ENCODE peak calls at places on chromosomes 16 and 17, in ten cellular contexts. One of them, this sample, is unnamed.

GRCh38 chr17:61744804-61745203 is 118.5 kb downstream of the BRIP1 start:
- DNase-seq in activated T-cell treated with anti-CD3 and anti-CD28 coated beads, Interleukin-2, amount 50 U/mL, for 1 hour: no peak
- DNase-seq in cardiac septum: no peak
- DNase-seq in NCI-H1092 treated with DMSO at 0.1 percent for 48 hours: no peak
- DNase-seq in midbrain: no peak
- DNase-seq in GM03348: no peak
- DNase-seq in stimulated activated CD8-positive, alpha-beta memory T cell treated with anti-CD3 and anti-CD28 coated beads, Interleukin-15, amount 100 ng/mL, for 1 hour: no peak
- DNase-seq in activated T-helper 2 cell treated with anti-CD3 and anti-CD28 coated beads, Interferon-gamma antibody, Interleukin-2, Interleukin-4, amounts not matched to agents 10 μg/mL and 5 μg/mL and 100 μg/mL, durations not matched to agents 14 hours and 24 hours and 36 hours: no peak
- DNase-seq in CD4-positive, alpha-beta T cell: no peak
- DNase-seq in thyroid gland: no peak
- DNase-seq in this sample: no peak

GRCh38 chr17:17698371-17698770 is 17.1 kb downstream of the RAI1 start:
- DNase-seq in activated T-cell treated with anti-CD3 and anti-CD28 coated beads, Interleukin-2, amount 50 U/mL, for 1 hour: no peak
- DNase-seq in cardiac septum: no peak
- DNase-seq in NCI-H1092 treated with DMSO at 0.1 percent for 48 hours: no peak
- DNase-seq in midbrain: no peak
- DNase-seq in GM03348: no peak
- DNase-seq in stimulated activated CD8-positive, alpha-beta memory T cell treated with anti-CD3 and anti-CD28 coated beads, Interleukin-15, amount 100 ng/mL, for 1 hour: no peak
- DNase-seq in activated T-helper 2 cell treated with anti-CD3 and anti-CD28 coated beads, Interferon-gamma antibody, Interleukin-2, Interleukin-4, amounts not matched to agents 10 μg/mL and 5 μg/mL and 100 μg/mL, durations not matched to agents 14 hours and 24 hours and 36 hours: no peak
- DNase-seq in CD4-positive, alpha-beta T cell: no peak
- DNase-seq in thyroid gland: no peak
- DNase-seq in this sample: no peak

GRCh38 chr17:68491864-68492263 is 20.4 kb upstream of the PRKAR1A start:
- DNase-seq in activated T-cell treated with anti-CD3 and anti-CD28 coated beads, Interleukin-2, amount 50 U/mL, for 1 hour: no peak
- DNase-seq in cardiac septum: no peak
- DNase-seq in NCI-H1092 treated with DMSO at 0.1 percent for 48 hours: no peak
- DNase-seq in midbrain: no peak
- DNase-seq in GM03348: no peak
- DNase-seq in stimulated activated CD8-positive, alpha-beta memory T cell treated with anti-CD3 and anti-CD28 coated beads, Interleukin-15, amount 100 ng/mL, for 1 hour: no peak
- DNase-seq in activated T-helper 2 cell treated with anti-CD3 and anti-CD28 coated beads, Interferon-gamma antibody, Interleukin-2, Interleukin-4, amounts not matched to agents 10 μg/mL and 5 μg/mL and 100 μg/mL, durations not matched to agents 14 hours and 24 hours and 36 hours: no peak
- DNase-seq in CD4-positive, alpha-beta T cell: no peak
- DNase-seq in thyroid gland: peak
- DNase-seq in this sample: no peak

GRCh38 chr16:55949518-55949917 is 74.3 kb upstream of the CES5A start:
- DNase-seq in activated T-cell treated with anti-CD3 and anti-CD28 coated beads, Interleukin-2, amount 50 U/mL, for 1 hour: no peak
- DNase-seq in cardiac septum: no peak
- DNase-seq in NCI-H1092 treated with DMSO at 0.1 percent for 48 hours: no peak
- DNase-seq in midbrain: no peak
- DNase-seq in GM03348: peak
- DNase-seq in stimulated activated CD8-positive, alpha-beta memory T cell treated with anti-CD3 and anti-CD28 coated beads, Interleukin-15, amount 100 ng/mL, for 1 hour: no peak
- DNase-seq in activated T-helper 2 cell treated with anti-CD3 and anti-CD28 coated beads, Interferon-gamma antibody, Interleukin-2, Interleukin-4, amounts not matched to agents 10 μg/mL and 5 μg/mL and 100 μg/mL, durations not matched to agents 14 hours and 24 hours and 36 hours: no peak
- DNase-seq in CD4-positive, alpha-beta T cell: no peak
- DNase-seq in thyroid gland: no peak
- DNase-seq in this sample: peak

GRCh38 chr17:40621019-40621418 is 26.6 kb downstream of the SMARCE1 start:
- DNase-seq in activated T-cell treated with anti-CD3 and anti-CD28 coated beads, Interleukin-2, amount 50 U/mL, for 1 hour: no peak
- DNase-seq in cardiac septum: no peak
- DNase-seq in NCI-H1092 treated with DMSO at 0.1 percent for 48 hours: no peak
- DNase-seq in midbrain: no peak
- DNase-seq in GM03348: no peak
- DNase-seq in stimulated activated CD8-positive, alpha-beta memory T cell treated with anti-CD3 and anti-CD28 coated beads, Interleukin-15, amount 100 ng/mL, for 1 hour: no peak
- DNase-seq in activated T-helper 2 cell treated with anti-CD3 and anti-CD28 coated beads, Interferon-gamma antibody, Interleukin-2, Interleukin-4, amounts not matched to agents 10 μg/mL and 5 μg/mL and 100 μg/mL, durations not matched to agents 14 hours and 24 hours and 36 hours: no peak
- DNase-seq in CD4-positive, alpha-beta T cell: no peak
- DNase-seq in thyroid gland: no peak
- DNase-seq in this sample: no peak

GRCh38 chr16:80283450-80284392 is 257.1 kb upstream of the DYNLRB2 start:
- DNase-seq in activated T-cell treated with anti-CD3 and anti-CD28 coated beads, Interleukin-2, amount 50 U/mL, for 1 hour: no peak
- DNase-seq in cardiac septum: no peak
- DNase-seq in NCI-H1092 treated with DMSO at 0.1 percent for 48 hours: no peak
- DNase-seq in midbrain: no peak
- DNase-seq in GM03348: no peak
- DNase-seq in stimulated activated CD8-positive, alpha-beta memory T cell treated with anti-CD3 and anti-CD28 coated beads, Interleukin-15, amount 100 ng/mL, for 1 hour: no peak
- DNase-seq in activated T-helper 2 cell treated with anti-CD3 and anti-CD28 coated beads, Interferon-gamma antibody, Interleukin-2, Interleukin-4, amounts not matched to agents 10 μg/mL and 5 μg/mL and 100 μg/mL, durations not matched to agents 14 hours and 24 hours and 36 hours: no peak
- DNase-seq in CD4-positive, alpha-beta T cell: no peak
- DNase-seq in thyroid gland: no peak
- DNase-seq in this sample: no peak

GRCh38 chr17:37779554-37779953 is 34.7 kb upstream of the HNF1B start:
- DNase-seq in activated T-cell treated with anti-CD3 and anti-CD28 coated beads, Interleukin-2, amount 50 U/mL, for 1 hour: no peak
- DNase-seq in cardiac septum: no peak
- DNase-seq in NCI-H1092 treated with DMSO at 0.1 percent for 48 hours: no peak
- DNase-seq in midbrain: no peak
- DNase-seq in GM03348: peak
- DNase-seq in stimulated activated CD8-positive, alpha-beta memory T cell treated with anti-CD3 and anti-CD28 coated beads, Interleukin-15, amount 100 ng/mL, for 1 hour: no peak
- DNase-seq in activated T-helper 2 cell treated with anti-CD3 and anti-CD28 coated beads, Interferon-gamma antibody, Interleukin-2, Interleukin-4, amounts not matched to agents 10 μg/mL and 5 μg/mL and 100 μg/mL, durations not matched to agents 14 hours and 24 hours and 36 hours: no peak
- DNase-seq in CD4-positive, alpha-beta T cell: no peak
- DNase-seq in thyroid gland: no peak
- DNase-seq in this sample: peak

GRCh38 chr17:43471801-43472200 is 12.0 kb upstream of the DHX8 start:
- DNase-seq in activated T-cell treated with anti-CD3 and anti-CD28 coated beads, Interleukin-2, amount 50 U/mL, for 1 hour: no peak
- DNase-seq in cardiac septum: no peak
- DNase-seq in NCI-H1092 treated with DMSO at 0.1 percent for 48 hours: no peak
- DNase-seq in midbrain: no peak
- DNase-seq in GM03348: no peak
- DNase-seq in stimulated activated CD8-positive, alpha-beta memory T cell treated with anti-CD3 and anti-CD28 coated beads, Interleukin-15, amount 100 ng/mL, for 1 hour: no peak
- DNase-seq in activated T-helper 2 cell treated with anti-CD3 and anti-CD28 coated beads, Interferon-gamma antibody, Interleukin-2, Interleukin-4, amounts not matched to agents 10 μg/mL and 5 μg/mL and 100 μg/mL, durations not matched to agents 14 hours and 24 hours and 36 hours: no peak
- DNase-seq in CD4-positive, alpha-beta T cell: no peak
- DNase-seq in thyroid gland: no peak
- DNase-seq in this sample: no peak

GRCh38 chr17:40224707-40225092 is 5.6 kb downstream of the WIPF2 start:
- DNase-seq in activated T-cell treated with anti-CD3 and anti-CD28 coated beads, Interleukin-2, amount 50 U/mL, for 1 hour: no peak
- DNase-seq in cardiac septum: no peak
- DNase-seq in NCI-H1092 treated with DMSO at 0.1 percent for 48 hours: no peak
- DNase-seq in midbrain: peak
- DNase-seq in GM03348: peak
- DNase-seq in stimulated activated CD8-positive, alpha-beta memory T cell treated with anti-CD3 and anti-CD28 coated beads, Interleukin-15, amount 100 ng/mL, for 1 hour: no peak
- DNase-seq in activated T-helper 2 cell treated with anti-CD3 and anti-CD28 coated beads, Interferon-gamma antibody, Interleukin-2, Interleukin-4, amounts not matched to agents 10 μg/mL and 5 μg/mL and 100 μg/mL, durations not matched to agents 14 hours and 24 hours and 36 hours: no peak
- DNase-seq in CD4-positive, alpha-beta T cell: no peak
- DNase-seq in thyroid gland: peak
- DNase-seq in this sample: no peak

GRCh38 chr17:17004251-17004996 is 32.5 kb upstream of the TNFRSF13B start:
- DNase-seq in activated T-cell treated with anti-CD3 and anti-CD28 coated beads, Interleukin-2, amount 50 U/mL, for 1 hour: peak
- DNase-seq in cardiac septum: peak
- DNase-seq in NCI-H1092 treated with DMSO at 0.1 percent for 48 hours: no peak
- DNase-seq in midbrain: no peak
- DNase-seq in GM03348: no peak
- DNase-seq in stimulated activated CD8-positive, alpha-beta memory T cell treated with anti-CD3 and anti-CD28 coated beads, Interleukin-15, amount 100 ng/mL, for 1 hour: no peak
- DNase-seq in activated T-helper 2 cell treated with anti-CD3 and anti-CD28 coated beads, Interferon-gamma antibody, Interleukin-2, Interleukin-4, amounts not matched to agents 10 μg/mL and 5 μg/mL and 100 μg/mL, durations not matched to agents 14 hours and 24 hours and 36 hours: no peak
- DNase-seq in CD4-positive, alpha-beta T cell: no peak
- DNase-seq in thyroid gland: no peak
- DNase-seq in this sample: no peak

GRCh38 chr16:86836503-86837125 is 258.3 kb downstream of the FOXL1 start:
- DNase-seq in activated T-cell treated with anti-CD3 and anti-CD28 coated beads, Interleukin-2, amount 50 U/mL, for 1 hour: no peak
- DNase-seq in cardiac septum: no peak
- DNase-seq in NCI-H1092 treated with DMSO at 0.1 percent for 48 hours: no peak
- DNase-seq in midbrain: no peak
- DNase-seq in GM03348: peak
- DNase-seq in stimulated activated CD8-positive, alpha-beta memory T cell treated with anti-CD3 and anti-CD28 coated beads, Interleukin-15, amount 100 ng/mL, for 1 hour: no peak
- DNase-seq in activated T-helper 2 cell treated with anti-CD3 and anti-CD28 coated beads, Interferon-gamma antibody, Interleukin-2, Interleukin-4, amounts not matched to agents 10 μg/mL and 5 μg/mL and 100 μg/mL, durations not matched to agents 14 hours and 24 hours and 36 hours: no peak
- DNase-seq in CD4-positive, alpha-beta T cell: no peak
- DNase-seq in thyroid gland: no peak
- DNase-seq in this sample: peak

GRCh38 chr17:50260501-50260911 is 13.8 kb upstream of the TMEM92 start:
- DNase-seq in activated T-cell treated with anti-CD3 and anti-CD28 coated beads, Interleukin-2, amount 50 U/mL, for 1 hour: no peak
- DNase-seq in cardiac septum: peak
- DNase-seq in NCI-H1092 treated with DMSO at 0.1 percent for 48 hours: no peak
- DNase-seq in midbrain: no peak
- DNase-seq in GM03348: no peak
- DNase-seq in stimulated activated CD8-positive, alpha-beta memory T cell treated with anti-CD3 and anti-CD28 coated beads, Interleukin-15, amount 100 ng/mL, for 1 hour: no peak
- DNase-seq in activated T-helper 2 cell treated with anti-CD3 and anti-CD28 coated beads, Interferon-gamma antibody, Interleukin-2, Interleukin-4, amounts not matched to agents 10 μg/mL and 5 μg/mL and 100 μg/mL, durations not matched to agents 14 hours and 24 hours and 36 hours: no peak
- DNase-seq in CD4-positive, alpha-beta T cell: no peak
- DNase-seq in thyroid gland: no peak
- DNase-seq in this sample: no peak

GRCh38 chr16:20853076-20853597 is 46.8 kb downstream of the REXO5 start:
- DNase-seq in activated T-cell treated with anti-CD3 and anti-CD28 coated beads, Interleukin-2, amount 50 U/mL, for 1 hour: no peak
- DNase-seq in cardiac septum: no peak
- DNase-seq in NCI-H1092 treated with DMSO at 0.1 percent for 48 hours: no peak
- DNase-seq in midbrain: no peak
- DNase-seq in GM03348: no peak
- DNase-seq in stimulated activated CD8-positive, alpha-beta memory T cell treated with anti-CD3 and anti-CD28 coated beads, Interleukin-15, amount 100 ng/mL, for 1 hour: no peak
- DNase-seq in activated T-helper 2 cell treated with anti-CD3 and anti-CD28 coated beads, Interferon-gamma antibody, Interleukin-2, Interleukin-4, amounts not matched to agents 10 μg/mL and 5 μg/mL and 100 μg/mL, durations not matched to agents 14 hours and 24 hours and 36 hours: no peak
- DNase-seq in CD4-positive, alpha-beta T cell: no peak
- DNase-seq in thyroid gland: no peak
- DNase-seq in this sample: no peak

GRCh38 chr17:37276475-37276874 is 99.3 kb upstream of the C17orf78 start:
- DNase-seq in activated T-cell treated with anti-CD3 and anti-CD28 coated beads, Interleukin-2, amount 50 U/mL, for 1 hour: no peak
- DNase-seq in cardiac septum: no peak
- DNase-seq in NCI-H1092 treated with DMSO at 0.1 percent for 48 hours: no peak
- DNase-seq in midbrain: no peak
- DNase-seq in GM03348: no peak
- DNase-seq in stimulated activated CD8-positive, alpha-beta memory T cell treated with anti-CD3 and anti-CD28 coated beads, Interleukin-15, amount 100 ng/mL, for 1 hour: no peak
- DNase-seq in activated T-helper 2 cell treated with anti-CD3 and anti-CD28 coated beads, Interferon-gamma antibody, Interleukin-2, Interleukin-4, amounts not matched to agents 10 μg/mL and 5 μg/mL and 100 μg/mL, durations not matched to agents 14 hours and 24 hours and 36 hours: no peak
- DNase-seq in CD4-positive, alpha-beta T cell: no peak
- DNase-seq in thyroid gland: no peak
- DNase-seq in this sample: no peak

GRCh38 chr17:82217530-82218204 is 5.0 kb upstream of the CCDC57 start:
- DNase-seq in activated T-cell treated with anti-CD3 and anti-CD28 coated beads, Interleukin-2, amount 50 U/mL, for 1 hour: no peak
- DNase-seq in cardiac septum: peak
- DNase-seq in NCI-H1092 treated with DMSO at 0.1 percent for 48 hours: no peak
- DNase-seq in midbrain: no peak
- DNase-seq in GM03348: peak
- DNase-seq in stimulated activated CD8-positive, alpha-beta memory T cell treated with anti-CD3 and anti-CD28 coated beads, Interleukin-15, amount 100 ng/mL, for 1 hour: no peak
- DNase-seq in activated T-helper 2 cell treated with anti-CD3 and anti-CD28 coated beads, Interferon-gamma antibody, Interleukin-2, Interleukin-4, amounts not matched to agents 10 μg/mL and 5 μg/mL and 100 μg/mL, durations not matched to agents 14 hours and 24 hours and 36 hours: no peak
- DNase-seq in CD4-positive, alpha-beta T cell: no peak
- DNase-seq in thyroid gland: no peak
- DNase-seq in this sample: peak

GRCh38 chr16:84673203-84673535 is 24.9 kb downstream of the KLHL36 start:
- DNase-seq in activated T-cell treated with anti-CD3 and anti-CD28 coated beads, Interleukin-2, amount 50 U/mL, for 1 hour: no peak
- DNase-seq in cardiac septum: no peak
- DNase-seq in NCI-H1092 treated with DMSO at 0.1 percent for 48 hours: no peak
- DNase-seq in midbrain: no peak
- DNase-seq in GM03348: no peak
- DNase-seq in stimulated activated CD8-positive, alpha-beta memory T cell treated with anti-CD3 and anti-CD28 coated beads, Interleukin-15, amount 100 ng/mL, for 1 hour: no peak
- DNase-seq in activated T-helper 2 cell treated with anti-CD3 and anti-CD28 coated beads, Interferon-gamma antibody, Interleukin-2, Interleukin-4, amounts not matched to agents 10 μg/mL and 5 μg/mL and 100 μg/mL, durations not matched to agents 14 hours and 24 hours and 36 hours: no peak
- DNase-seq in CD4-positive, alpha-beta T cell: no peak
- DNase-seq in thyroid gland: no peak
- DNase-seq in this sample: no peak

GRCh38 chr17:61338000-61338864 is 61.4 kb upstream of the TBX2 start:
- DNase-seq in activated T-cell treated with anti-CD3 and anti-CD28 coated beads, Interleukin-2, amount 50 U/mL, for 1 hour: no peak
- DNase-seq in cardiac septum: no peak
- DNase-seq in NCI-H1092 treated with DMSO at 0.1 percent for 48 hours: no peak
- DNase-seq in midbrain: no peak
- DNase-seq in GM03348: peak
- DNase-seq in stimulated activated CD8-positive, alpha-beta memory T cell treated with anti-CD3 and anti-CD28 coated beads, Interleukin-15, amount 100 ng/mL, for 1 hour: no peak
- DNase-seq in activated T-helper 2 cell treated with anti-CD3 and anti-CD28 coated beads, Interferon-gamma antibody, Interleukin-2, Interleukin-4, amounts not matched to agents 10 μg/mL and 5 μg/mL and 100 μg/mL, durations not matched to agents 14 hours and 24 hours and 36 hours: no peak
- DNase-seq in CD4-positive, alpha-beta T cell: no peak
- DNase-seq in thyroid gland: no peak
- DNase-seq in this sample: peak

GRCh38 chr16:58516768-58517107 is 1.4 kb downstream of the SETD6 start:
- DNase-seq in activated T-cell treated with anti-CD3 and anti-CD28 coated beads, Interleukin-2, amount 50 U/mL, for 1 hour: no peak
- DNase-seq in cardiac septum: no peak
- DNase-seq in NCI-H1092 treated with DMSO at 0.1 percent for 48 hours: no peak
- DNase-seq in midbrain: no peak
- DNase-seq in GM03348: no peak
- DNase-seq in stimulated activated CD8-positive, alpha-beta memory T cell treated with anti-CD3 and anti-CD28 coated beads, Interleukin-15, amount 100 ng/mL, for 1 hour: no peak
- DNase-seq in activated T-helper 2 cell treated with anti-CD3 and anti-CD28 coated beads, Interferon-gamma antibody, Interleukin-2, Interleukin-4, amounts not matched to agents 10 μg/mL and 5 μg/mL and 100 μg/mL, durations not matched to agents 14 hours and 24 hours and 36 hours: no peak
- DNase-seq in CD4-positive, alpha-beta T cell: no peak
- DNase-seq in thyroid gland: no peak
- DNase-seq in this sample: no peak

GRCh38 chr16:8943001-8943763 is 20.5 kb downstream of the USP7 start:
- DNase-seq in activated T-cell treated with anti-CD3 and anti-CD28 coated beads, Interleukin-2, amount 50 U/mL, for 1 hour: no peak
- DNase-seq in cardiac septum: no peak
- DNase-seq in NCI-H1092 treated with DMSO at 0.1 percent for 48 hours: no peak
- DNase-seq in midbrain: no peak
- DNase-seq in GM03348: no peak
- DNase-seq in stimulated activated CD8-positive, alpha-beta memory T cell treated with anti-CD3 and anti-CD28 coated beads, Interleukin-15, amount 100 ng/mL, for 1 hour: no peak
- DNase-seq in activated T-helper 2 cell treated with anti-CD3 and anti-CD28 coated beads, Interferon-gamma antibody, Interleukin-2, Interleukin-4, amounts not matched to agents 10 μg/mL and 5 μg/mL and 100 μg/mL, durations not matched to agents 14 hours and 24 hours and 36 hours: no peak
- DNase-seq in CD4-positive, alpha-beta T cell: no peak
- DNase-seq in thyroid gland: no peak
- DNase-seq in this sample: no peak

GRCh38 chr16:85473909-85474640 is 139.0 kb upstream of the GSE1 start:
- DNase-seq in activated T-cell treated with anti-CD3 and anti-CD28 coated beads, Interleukin-2, amount 50 U/mL, for 1 hour: no peak
- DNase-seq in cardiac septum: no peak
- DNase-seq in NCI-H1092 treated with DMSO at 0.1 percent for 48 hours: peak
- DNase-seq in midbrain: no peak
- DNase-seq in GM03348: peak
- DNase-seq in stimulated activated CD8-positive, alpha-beta memory T cell treated with anti-CD3 and anti-CD28 coated beads, Interleukin-15, amount 100 ng/mL, for 1 hour: no peak
- DNase-seq in activated T-helper 2 cell treated with anti-CD3 and anti-CD28 coated beads, Interferon-gamma antibody, Interleukin-2, Interleukin-4, amounts not matched to agents 10 μg/mL and 5 μg/mL and 100 μg/mL, durations not matched to agents 14 hours and 24 hours and 36 hours: no peak
- DNase-seq in CD4-positive, alpha-beta T cell: no peak
- DNase-seq in thyroid gland: no peak
- DNase-seq in this sample: no peak

GRCh38 chr16:4401094-4401501 is 15.3 kb downstream of the CORO7 start:
- DNase-seq in activated T-cell treated with anti-CD3 and anti-CD28 coated beads, Interleukin-2, amount 50 U/mL, for 1 hour: no peak
- DNase-seq in cardiac septum: no peak
- DNase-seq in NCI-H1092 treated with DMSO at 0.1 percent for 48 hours: no peak
- DNase-seq in midbrain: no peak
- DNase-seq in GM03348: no peak
- DNase-seq in stimulated activated CD8-positive, alpha-beta memory T cell treated with anti-CD3 and anti-CD28 coated beads, Interleukin-15, amount 100 ng/mL, for 1 hour: no peak
- DNase-seq in activated T-helper 2 cell treated with anti-CD3 and anti-CD28 coated beads, Interferon-gamma antibody, Interleukin-2, Interleukin-4, amounts not matched to agents 10 μg/mL and 5 μg/mL and 100 μg/mL, durations not matched to agents 14 hours and 24 hours and 36 hours: no peak
- DNase-seq in CD4-positive, alpha-beta T cell: no peak
- DNase-seq in thyroid gland: no peak
- DNase-seq in this sample: no peak

GRCh38 chr16:57563487-57563750 is 21.0 kb downstream of the ADGRG5 start:
- DNase-seq in activated T-cell treated with anti-CD3 and anti-CD28 coated beads, Interleukin-2, amount 50 U/mL, for 1 hour: no peak
- DNase-seq in cardiac septum: no peak
- DNase-seq in NCI-H1092 treated with DMSO at 0.1 percent for 48 hours: no peak
- DNase-seq in midbrain: no peak
- DNase-seq in GM03348: no peak
- DNase-seq in stimulated activated CD8-positive, alpha-beta memory T cell treated with anti-CD3 and anti-CD28 coated beads, Interleukin-15, amount 100 ng/mL, for 1 hour: no peak
- DNase-seq in activated T-helper 2 cell treated with anti-CD3 and anti-CD28 coated beads, Interferon-gamma antibody, Interleukin-2, Interleukin-4, amounts not matched to agents 10 μg/mL and 5 μg/mL and 100 μg/mL, durations not matched to agents 14 hours and 24 hours and 36 hours: no peak
- DNase-seq in CD4-positive, alpha-beta T cell: no peak
- DNase-seq in thyroid gland: no peak
- DNase-seq in this sample: no peak

GRCh38 chr17:2071421-2072281 is 16.7 kb downstream of the HIC1 start:
- DNase-seq in activated T-cell treated with anti-CD3 and anti-CD28 coated beads, Interleukin-2, amount 50 U/mL, for 1 hour: no peak
- DNase-seq in cardiac septum: no peak
- DNase-seq in NCI-H1092 treated with DMSO at 0.1 percent for 48 hours: no peak
- DNase-seq in midbrain: no peak
- DNase-seq in GM03348: no peak
- DNase-seq in stimulated activated CD8-positive, alpha-beta memory T cell treated with anti-CD3 and anti-CD28 coated beads, Interleukin-15, amount 100 ng/mL, for 1 hour: no peak
- DNase-seq in activated T-helper 2 cell treated with anti-CD3 and anti-CD28 coated beads, Interferon-gamma antibody, Interleukin-2, Interleukin-4, amounts not matched to agents 10 μg/mL and 5 μg/mL and 100 μg/mL, durations not matched to agents 14 hours and 24 hours and 36 hours: no peak
- DNase-seq in CD4-positive, alpha-beta T cell: no peak
- DNase-seq in thyroid gland: peak
- DNase-seq in this sample: no peak

GRCh38 chr16:30369091-30369937 is 980 bp downstream of the TBC1D10B start:
- DNase-seq in activated T-cell treated with anti-CD3 and anti-CD28 coated beads, Interleukin-2, amount 50 U/mL, for 1 hour: peak
- DNase-seq in cardiac septum: no peak
- DNase-seq in NCI-H1092 treated with DMSO at 0.1 percent for 48 hours: no peak
- DNase-seq in midbrain: no peak
- DNase-seq in GM03348: no peak
- DNase-seq in stimulated activated CD8-positive, alpha-beta memory T cell treated with anti-CD3 and anti-CD28 coated beads, Interleukin-15, amount 100 ng/mL, for 1 hour: no peak
- DNase-seq in activated T-helper 2 cell treated with anti-CD3 and anti-CD28 coated beads, Interferon-gamma antibody, Interleukin-2, Interleukin-4, amounts not matched to agents 10 μg/mL and 5 μg/mL and 100 μg/mL, durations not matched to agents 14 hours and 24 hours and 36 hours: no peak
- DNase-seq in CD4-positive, alpha-beta T cell: no peak
- DNase-seq in thyroid gland: peak
- DNase-seq in this sample: no peak

GRCh38 chr16:87851141-87851587 is 18.1 kb downstream of the SLC7A5 start:
- DNase-seq in activated T-cell treated with anti-CD3 and anti-CD28 coated beads, Interleukin-2, amount 50 U/mL, for 1 hour: no peak
- DNase-seq in cardiac septum: no peak
- DNase-seq in NCI-H1092 treated with DMSO at 0.1 percent for 48 hours: no peak
- DNase-seq in midbrain: no peak
- DNase-seq in GM03348: no peak
- DNase-seq in stimulated activated CD8-positive, alpha-beta memory T cell treated with anti-CD3 and anti-CD28 coated beads, Interleukin-15, amount 100 ng/mL, for 1 hour: no peak
- DNase-seq in activated T-helper 2 cell treated with anti-CD3 and anti-CD28 coated beads, Interferon-gamma antibody, Interleukin-2, Interleukin-4, amounts not matched to agents 10 μg/mL and 5 μg/mL and 100 μg/mL, durations not matched to agents 14 hours and 24 hours and 36 hours: no peak
- DNase-seq in CD4-positive, alpha-beta T cell: no peak
- DNase-seq in thyroid gland: no peak
- DNase-seq in this sample: no peak

GRCh38 chr16:86584726-86585721 is 6.7 kb downstream of the FOXL1 start:
- DNase-seq in activated T-cell treated with anti-CD3 and anti-CD28 coated beads, Interleukin-2, amount 50 U/mL, for 1 hour: no peak
- DNase-seq in cardiac septum: no peak
- DNase-seq in NCI-H1092 treated with DMSO at 0.1 percent for 48 hours: no peak
- DNase-seq in midbrain: no peak
- DNase-seq in GM03348: no peak
- DNase-seq in stimulated activated CD8-positive, alpha-beta memory T cell treated with anti-CD3 and anti-CD28 coated beads, Interleukin-15, amount 100 ng/mL, for 1 hour: no peak
- DNase-seq in activated T-helper 2 cell treated with anti-CD3 and anti-CD28 coated beads, Interferon-gamma antibody, Interleukin-2, Interleukin-4, amounts not matched to agents 10 μg/mL and 5 μg/mL and 100 μg/mL, durations not matched to agents 14 hours and 24 hours and 36 hours: no peak
- DNase-seq in CD4-positive, alpha-beta T cell: no peak
- DNase-seq in thyroid gland: no peak
- DNase-seq in this sample: no peak

GRCh38 chr16:3444032-3444388 is 530 bp downstream of the NAA60 start:
- DNase-seq in activated T-cell treated with anti-CD3 and anti-CD28 coated beads, Interleukin-2, amount 50 U/mL, for 1 hour: no peak
- DNase-seq in cardiac septum: no peak
- DNase-seq in NCI-H1092 treated with DMSO at 0.1 percent for 48 hours: no peak
- DNase-seq in midbrain: no peak
- DNase-seq in GM03348: peak
- DNase-seq in stimulated activated CD8-positive, alpha-beta memory T cell treated with anti-CD3 and anti-CD28 coated beads, Interleukin-15, amount 100 ng/mL, for 1 hour: no peak
- DNase-seq in activated T-helper 2 cell treated with anti-CD3 and anti-CD28 coated beads, Interferon-gamma antibody, Interleukin-2, Interleukin-4, amounts not matched to agents 10 μg/mL and 5 μg/mL and 100 μg/mL, durations not matched to agents 14 hours and 24 hours and 36 hours: no peak
- DNase-seq in CD4-positive, alpha-beta T cell: peak
- DNase-seq in thyroid gland: no peak
- DNase-seq in this sample: peak

GRCh38 chr16:57949013-57949412 is 21.9 kb downstream of the CNGB1 start:
- DNase-seq in activated T-cell treated with anti-CD3 and anti-CD28 coated beads, Interleukin-2, amount 50 U/mL, for 1 hour: no peak
- DNase-seq in cardiac septum: no peak
- DNase-seq in NCI-H1092 treated with DMSO at 0.1 percent for 48 hours: no peak
- DNase-seq in midbrain: no peak
- DNase-seq in GM03348: no peak
- DNase-seq in stimulated activated CD8-positive, alpha-beta memory T cell treated with anti-CD3 and anti-CD28 coated beads, Interleukin-15, amount 100 ng/mL, for 1 hour: no peak
- DNase-seq in activated T-helper 2 cell treated with anti-CD3 and anti-CD28 coated beads, Interferon-gamma antibody, Interleukin-2, Interleukin-4, amounts not matched to agents 10 μg/mL and 5 μg/mL and 100 μg/mL, durations not matched to agents 14 hours and 24 hours and 36 hours: no peak
- DNase-seq in CD4-positive, alpha-beta T cell: no peak
- DNase-seq in thyroid gland: no peak
- DNase-seq in this sample: no peak

This sample was measured in HS-5.